ENCODE peak calls at places on chromosomes 5 and 9, in ten cellular contexts. Q, P, R, K, W, Z, C, L, S and H are unnamed samples.

GRCh38 chr5:91288117-91288516 is 95.0 kb downstream of the ARRDC3 start:
- DNase-seq in Q (no peak), P (no peak), R (no peak), K (no peak), W (peak; percentile 40), Z (no peak), C (no peak), L (peak; percentile 33), S (no peak), H (no peak)

GRCh38 chr9:111975709-111976108 is 79.1 kb downstream of the UGCG start:
- DNase-seq in Q (peak; percentile 40), P (peak; percentile 62), R (no peak), K (no peak), W (no peak), Z (peak; percentile 33), C (no peak), L (no peak), S (no peak), H (peak; percentile 38)

GRCh38 chr5:170305016-170305645 is 7.6 kb upstream of the LCP2 start:
- DNase-seq in Q (no peak), P (no peak), R (no peak), K (no peak), W (no peak), Z (no peak), C (no peak), L (no peak), S (no peak), H (no peak)

GRCh38 chr9:121350993-121351561 is 19.0 kb downstream of the STOM start:
- DNase-seq in Q (no peak), P (peak; percentile 59), R (no peak), K (no peak), W (peak; percentile 76), Z (no peak), C (no peak), L (peak; percentile 80), S (peak; percentile 84), H (no peak)

GRCh38 chr9:109088221-109088620 is 31.5 kb downstream of the TMEM245 start:
- DNase-seq in Q (no peak), P (no peak), R (no peak), K (no peak), W (no peak), Z (no peak), C (no peak), L (no peak), S (no peak), H (no peak)

GRCh38 chr5:170743876-170744212 is 39.7 kb upstream of the GABRP start:
- DNase-seq in Q (no peak), P (no peak), R (no peak), K (no peak), W (no peak), Z (no peak), C (no peak), L (no peak), S (no peak), H (no peak)

GRCh38 chr5:135319928-135320606 is 79.0 kb downstream of the MACROH2A1 start:
- DNase-seq in Q (no peak), P (no peak), R (no peak), K (no peak), W (no peak), Z (no peak), C (no peak), L (no peak), S (no peak), H (no peak)

GRCh38 chr5:66596791-66597757 is 881 bp downstream of the MAST4 start:
- DNase-seq in Q (peak; percentile 82), P (peak; percentile 59), R (no peak), K (peak; percentile 12), W (no peak), Z (no peak), C (no peak), L (no peak), S (no peak), H (peak; percentile 5)